ENCODE peak calls at places on chromosomes 16 and 17, in nine cellular contexts. U is mammary epithelial cell, C is DND-41, M is cardiac muscle cell, N is cardiac fibroblast, A is Peyer's patch, O is ovary, D is foreskin fibroblast, S is fibroblast of mammary gland. I is an unnamed sample.

GRCh38 chr17:7281953-7282751 is 634 bp downstream of the SLC2A4 start:
- DNase-seq in U (no peak), C (no peak), M (peak; percentile 83), N (no peak), A (no peak), O (peak; percentile 54), D (no peak), S (no peak), I (no peak)

GRCh38 chr17:49575524-49576120 is at the start of gene NXPH3:
- DNase-seq in U (peak; percentile 59), C (no peak), M (peak; percentile 85), N (peak; percentile 46), A (peak; percentile 72), O (peak; percentile 75), D (peak; percentile 35), S (peak; percentile 33), I (peak; percentile 25)

GRCh38 chr17:49016775-49017463 is 19.7 kb downstream of the IGF2BP1 start:
- DNase-seq in U (peak; percentile 55), C (no peak), M (peak; percentile 33), N (peak; percentile 65), A (no peak), O (no peak), D (peak; percentile 88), S (peak; percentile 55), I (peak; percentile 78)

GRCh38 chr16:49492090-49492801 is 118.6 kb downstream of the C16orf78 start:
- DNase-seq in U (no peak), C (no peak), M (peak; percentile 64), N (peak; percentile 9), A (peak; percentile 60), O (peak; percentile 61), D (no peak), S (no peak), I (no peak)

GRCh38 chr16:50989047-50989446 is 162.0 kb downstream of the SALL1 start:
- DNase-seq in U (no peak), C (no peak), M (no peak), N (no peak), A (no peak), O (no peak), D (no peak), S (no peak), I (no peak)

GRCh38 chr17:75067856-75068255 is 19.9 kb upstream of the SLC16A5 start:
- DNase-seq in U (no peak), C (peak; percentile 86), M (no peak), N (no peak), A (no peak), O (no peak), D (no peak), S (no peak), I (no peak)

GRCh38 chr16:64253525-64253924 is 868.3 kb downstream of the CDH11 start:
- DNase-seq in U (no peak), C (no peak), M (no peak), N (no peak), A (no peak), O (no peak), D (no peak), S (no peak), I (no peak)

GRCh38 chr16:85372627-85373372 is 240.3 kb upstream of the GSE1 start:
- DNase-seq in U (peak; percentile 57), C (peak; percentile 51), M (no peak), N (peak; percentile 78), A (no peak), O (no peak), D (peak; percentile 84), S (peak; percentile 89), I (peak; percentile 78)

GRCh38 chr16:4077083-4077714 is 39.0 kb downstream of the ADCY9 start:
- DNase-seq in U (no peak), C (no peak), M (no peak), N (no peak), A (no peak), O (no peak), D (no peak), S (no peak), I (peak; percentile 72)

GRCh38 chr17:82061047-82061925 is 4.3 kb downstream of the DUS1L start:
- DNase-seq in U (no peak), C (no peak), M (no peak), N (no peak), A (no peak), O (no peak), D (no peak), S (no peak), I (no peak)

GRCh38 chr17:7932483-7932891 is 481 bp downstream of the CNTROB start:
- DNase-seq in U (peak; percentile 32), C (no peak), M (peak; percentile 41), N (peak; percentile 42), A (peak; percentile 64), O (peak; percentile 49), D (no peak), S (peak; percentile 31), I (peak; percentile 18)

GRCh38 chr17:83093506-83093905 is 14.1 kb downstream of the METRNL start:
- DNase-seq in U (no peak), C (no peak), M (no peak), N (no peak), A (no peak), O (no peak), D (no peak), S (no peak), I (no peak)

GRCh38 chr17:71184716-71185115 is 936.1 kb upstream of the SOX9 start:
- DNase-seq in U (peak; percentile 54), C (no peak), M (no peak), N (no peak), A (no peak), O (no peak), D (no peak), S (peak; percentile 58), I (peak; percentile 59)

GRCh38 chr17:77306790-77307478 is 166.2 kb downstream of the SEC14L1 start:
- DNase-seq in U (no peak), C (no peak), M (no peak), N (no peak), A (peak; percentile 81), O (no peak), D (no peak), S (no peak), I (no peak)

GRCh38 chr17:15213381-15214087 is 51.6 kb downstream of the PMP22 start:
- DNase-seq in U (no peak), C (no peak), M (peak; percentile 55), N (peak; percentile 55), A (no peak), O (no peak), D (no peak), S (peak; percentile 47), I (peak; percentile 10)

GRCh38 chr16:3188925-3189825 is 1.2 kb downstream of the OR1F1 start:
- DNase-seq in U (peak; percentile 76), C (no peak), M (peak; percentile 61), N (peak; percentile 86), A (peak; percentile 24), O (no peak), D (no peak), S (peak; percentile 73), I (peak; percentile 54)

GRCh38 chr17:30600830-30601494 is 123.8 kb downstream of the GOSR1 start:
- DNase-seq in U (peak; percentile 55), C (peak; percentile 29), M (peak; percentile 28), N (peak; percentile 29), A (no peak), O (peak; percentile 32), D (no peak), S (peak; percentile 18), I (peak; percentile 37)

GRCh38 chr16:30927789-30928378 is 4.5 kb downstream of the FBXL19 start:
- DNase-seq in U (peak; percentile 56), C (peak; percentile 63), M (peak; percentile 84), N (peak; percentile 48), A (no peak), O (peak; percentile 58), D (no peak), S (peak; percentile 39), I (peak; percentile 51)

GRCh38 chr16:70162041-70162451 is 11.5 kb upstream of the CLEC18C start:
- DNase-seq in U (peak; percentile 69), C (no peak), M (no peak), N (peak; percentile 80), A (no peak), O (no peak), D (peak; percentile 59), S (peak; percentile 83), I (peak; percentile 85)

GRCh38 chr17:8951210-8951609 is 14.3 kb downstream of the PIK3R5 start:
- DNase-seq in U (no peak), C (no peak), M (no peak), N (no peak), A (no peak), O (no peak), D (no peak), S (no peak), I (no peak)
- H3K4me3 ChIP-seq in U (no peak overlapping the region), C (no peak overlapping the region), M (no peak overlapping the region), N (no peak overlapping the region), A (no peak overlapping the region), O (no peak overlapping the region), D (no peak overlapping the region), S (no peak overlapping the region), I (no peak overlapping the region)

DNA sequence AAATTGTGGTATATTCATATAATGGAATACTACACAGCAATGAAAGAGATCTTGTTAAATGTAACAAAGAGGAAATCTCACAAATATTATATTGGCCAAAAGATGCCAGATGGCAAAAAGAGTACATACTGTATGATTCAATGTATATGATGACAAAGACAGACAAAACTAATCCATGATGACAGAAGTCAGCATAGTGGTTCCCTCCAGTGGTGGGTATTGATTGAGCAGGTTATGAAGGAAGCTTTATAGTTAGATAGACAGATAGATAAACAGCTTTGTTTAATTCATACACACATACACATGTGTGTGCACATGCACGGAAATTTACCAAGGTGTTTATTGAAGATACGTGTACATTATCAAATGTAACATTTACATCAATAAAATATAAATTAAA is 74.4 kb upstream of the SMIM36 start:
- DNase-seq in U (no peak), C (no peak), M (no peak), N (no peak), A (no peak), O (no peak), D (no peak), S (no peak), I (peak; percentile 7)
- TF ChIP-seq CTCF in U (peak; percentile 9), C (no peak), M (no peak), N (no peak), A (no peak), O (no peak), D (no peak), S (peak; percentile 15), I (no peak)

DNA sequence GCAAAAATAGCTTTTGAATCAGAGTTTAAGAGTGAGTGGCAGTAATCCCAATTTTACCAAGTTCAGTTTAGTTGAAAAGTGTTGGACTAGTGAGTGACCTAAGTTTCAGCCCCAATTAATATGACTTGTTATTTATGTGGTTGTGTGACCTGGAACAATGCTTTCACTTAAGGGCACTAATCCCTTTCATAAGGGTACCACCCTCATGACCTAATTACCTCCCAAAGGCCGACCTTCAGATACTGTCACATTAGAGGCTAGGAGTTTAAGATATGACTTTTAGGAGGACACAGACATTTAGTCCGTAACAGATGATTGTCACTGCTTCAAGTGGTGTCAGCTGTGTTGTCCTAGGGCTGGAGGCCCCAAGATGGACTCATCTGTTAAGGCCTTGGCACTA is 190.0 kb downstream of the IRX3 start:
- DNase-seq in U (no peak), C (no peak), M (no peak), N (no peak), A (no peak), O (no peak), D (no peak), S (no peak), I (no peak)
- H3K4me3 ChIP-seq in U (no peak overlapping the region), C (no peak overlapping the region), M (no peak overlapping the region), N (no peak overlapping the region), A (no peak overlapping the region), O (no peak overlapping the region), D (no peak overlapping the region), S (no peak overlapping the region), I (no peak overlapping the region)

DNA sequence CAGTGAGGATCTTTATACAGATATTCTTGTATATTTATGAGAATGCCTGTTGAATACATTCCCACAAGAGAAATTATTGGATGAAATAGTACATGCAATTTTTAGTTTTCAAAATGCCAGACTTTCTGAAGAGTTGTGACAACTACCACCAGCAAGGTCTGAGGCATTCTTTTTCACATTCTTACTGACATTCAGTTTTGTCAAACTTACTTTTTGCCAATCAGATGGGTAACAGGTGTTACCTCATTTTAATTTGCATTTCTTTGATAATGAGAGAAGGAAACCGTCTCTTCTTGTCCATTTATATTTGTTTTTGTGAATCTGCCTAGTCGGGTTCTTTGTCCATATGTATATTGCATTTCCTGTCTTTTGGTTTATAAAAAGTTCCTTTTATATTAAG is 24.3 kb downstream of the NOL11 start:
- DNase-seq in U (no peak), C (no peak), M (no peak), N (no peak), A (no peak), O (no peak), D (no peak), S (no peak), I (no peak)
- TF ChIP-seq CTCF in U (no peak), C (no peak), M (no peak), N (no peak), A (no peak), O (no peak), D (no peak), S (no peak), I (no peak)

I was measured in bronchial epithelial cell.